ENCODE peak calls at places on chromosomes 11 and 22, in five cellular contexts. M, W, S, J and T are unnamed samples.

GRCh38 chr22:23742505-23743264 is 8.2 kb downstream of the ZNF70 start:
- DNase-seq in M (no peak), W (no peak), S (no peak), J (no peak), T (no peak)

GRCh38 chr11:60303661-60304060 is 23.2 kb downstream of the MS4A4A start:
- DNase-seq in M (no peak), W (peak), S (no peak), J (no peak), T (peak)

GRCh38 chr11:76750067-76750466 is 33.1 kb upstream of the TSKU start:
- DNase-seq in M (no peak), W (no peak), S (no peak), J (no peak), T (no peak)

GRCh38 chr11:86816251-86816726 is 15.9 kb downstream of the PRSS23 start:
- DNase-seq in M (no peak), W (peak), S (no peak), J (no peak), T (no peak)

GRCh38 chr11:38795027-38795426 is 2197.0 kb upstream of the RAG2 start:
- DNase-seq in M (no peak), W (no peak), S (no peak), J (no peak), T (no peak)

GRCh38 chr11:59573216-59573615 is 42.4 kb downstream of the OSBP start:
- DNase-seq in M (no peak), W (peak), S (no peak), J (no peak), T (no peak)

GRCh38 chr11:77195071-77195705 is 67.1 kb downstream of the MYO7A start:
- DNase-seq in M (no peak), W (no peak), S (no peak), J (no peak), T (no peak)

GRCh38 chr11:19730373-19730772 is 17.7 kb downstream of the NAV2 start:
- DNase-seq in M (no peak), W (no peak), S (no peak), J (no peak), T (no peak)

GRCh38 chr22:50340157-50340879 is 2.8 kb upstream of the PPP6R2 start:
- DNase-seq in M (no peak), W (peak), S (no peak), J (no peak), T (peak)

GRCh38 chr11:32881286-32881685 is 11.3 kb upstream of the QSER1 start:
- DNase-seq in M (no peak), W (no peak), S (no peak), J (no peak), T (no peak)

GRCh38 chr11:131897976-131898375 is 527.6 kb downstream of the NTM start:
- DNase-seq in M (no peak), W (peak), S (no peak), J (no peak), T (no peak)

GRCh38 chr11:112469376-112469775 is 208.7 kb upstream of the PLET1 start:
- DNase-seq in M (no peak), W (no peak), S (no peak), J (no peak), T (no peak)

GRCh38 chr11:118241191-118242098 is 10.7 kb downstream of the MPZL3 start:
- DNase-seq in M (no peak), W (peak), S (no peak), J (no peak), T (peak)

GRCh38 chr22:45497268-45497667 is 5.4 kb upstream of the FBLN1 start:
- DNase-seq in M (no peak), W (no peak), S (no peak), J (no peak), T (no peak)

GRCh38 chr11:749731-750130 is 2.5 kb downstream of the TALDO1 start:
- DNase-seq in M (no peak), W (no peak), S (no peak), J (no peak), T (no peak)

GRCh38 chr11:36010010-36010740 is 66.3 kb downstream of the LDLRAD3 start:
- DNase-seq in M (no peak), W (peak), S (no peak), J (no peak), T (no peak)

GRCh38 chr11:120227228-120227852 is 12.6 kb upstream of the POU2F3 start:
- DNase-seq in M (no peak), W (no peak), S (no peak), J (no peak), T (no peak)

GRCh38 chr11:77619576-77620198 is 17.9 kb downstream of the CLNS1A start:
- DNase-seq in M (peak), W (peak), S (no peak), J (no peak), T (peak)

GRCh38 chr11:64631675-64632074 is 40.7 kb downstream of the SLC22A12 start:
- DNase-seq in M (no peak), W (no peak), S (no peak), J (no peak), T (no peak)

GRCh38 chr11:66418168-66418985 is 2.5 kb upstream of the NPAS4 start:
- DNase-seq in M (peak), W (peak), S (peak), J (peak), T (peak)

GRCh38 chr11:120169981-120170698 is 32.2 kb upstream of the TRIM29 start:
- DNase-seq in M (no peak), W (no peak), S (no peak), J (peak), T (no peak)

GRCh38 chr11:88421530-88421929 is 84.0 kb upstream of the CTSC start:
- DNase-seq in M (no peak), W (peak), S (no peak), J (no peak), T (peak)

GRCh38 chr22:40534379-40535188 is 101.9 kb downstream of the MRTFA start:
- DNase-seq in M (no peak), W (peak), S (peak), J (no peak), T (no peak)

GRCh38 chr22:33539902-33540751 is 380.1 kb downstream of the LARGE1 start:
- DNase-seq in M (no peak), W (no peak), S (no peak), J (no peak), T (no peak)

GRCh38 chr11:57599381-57599780 is 1.9 kb downstream of the SERPING1 start:
- DNase-seq in M (no peak), W (peak), S (no peak), J (no peak), T (peak)

GRCh38 chr11:72217856-72218745 is 1.5 kb downstream of the FOLR2 start:
- DNase-seq in M (no peak), W (no peak), S (no peak), J (no peak), T (no peak)

GRCh38 chr11:45105233-45105992 is 41.0 kb upstream of the PRDM11 start:
- DNase-seq in M (peak), W (peak), S (peak), J (peak), T (peak)

GRCh38 chr11:113161671-113162589 is 152.5 kb upstream of the TTC12 start:
- DNase-seq in M (no peak), W (no peak), S (no peak), J (no peak), T (no peak)

GRCh38 chr11:16805942-16806341 is 67.5 kb downstream of the C11orf58 start:
- DNase-seq in M (no peak), W (no peak), S (no peak), J (no peak), T (no peak)

GRCh38 chr22:25536578-25536977 is 27.9 kb upstream of the GRK3 start:
- DNase-seq in M (no peak), W (no peak), S (no peak), J (no peak), T (no peak)
- H2BK12ac ChIP-seq in M (no peak), W (no peak), S (no peak), J (no peak), T (no peak)

DNA sequence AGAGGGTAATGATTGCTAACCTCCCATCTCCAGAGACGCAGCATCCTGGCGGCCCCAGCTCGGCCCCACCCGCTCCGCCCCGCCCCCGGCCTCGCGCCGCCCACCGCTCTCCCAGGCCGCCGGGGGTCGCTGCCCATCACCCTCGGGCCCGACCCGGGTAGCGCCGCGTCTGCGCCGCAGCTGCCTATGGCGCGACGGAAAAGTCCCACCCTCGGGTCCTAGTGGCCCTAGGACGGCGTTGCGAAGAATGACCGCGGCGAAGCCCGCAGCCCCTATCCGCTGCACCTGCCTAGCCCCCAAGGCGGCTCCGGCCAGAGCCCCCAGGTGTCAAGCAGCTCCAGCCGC is 457 bp downstream of the CPSF7 start:
- DNase-seq in M (peak), W (peak), S (peak), J (peak), T (peak)
- H3K4ac ChIP-seq in M (peak), W (peak), S (peak), J (no peak), T (peak)

DNA sequence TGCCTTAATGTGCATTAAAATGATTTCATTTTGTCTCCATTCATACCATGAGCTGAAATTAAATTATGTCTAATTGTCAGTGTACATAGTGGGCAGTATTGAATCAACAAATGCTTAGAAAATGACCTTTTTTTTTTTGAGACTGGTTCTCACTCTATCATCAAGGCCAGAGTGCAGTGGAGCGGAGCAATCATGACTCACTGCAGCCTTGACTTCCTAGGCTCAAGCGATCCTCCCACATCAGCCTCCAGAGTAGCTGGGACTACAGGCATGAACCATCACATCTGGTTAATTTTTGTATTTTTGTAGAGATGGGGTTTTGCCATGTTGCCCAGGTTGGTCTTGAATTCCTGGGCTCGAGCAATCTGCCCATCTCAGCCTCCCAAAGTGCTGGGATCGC is 117.0 kb upstream of the BLID start:
- DNase-seq in M (no peak), W (no peak), S (no peak), J (no peak), T (no peak)
- H4K91ac ChIP-seq in M (no peak), W (no peak), S (no peak), J (no peak), T (no peak)

GRCh38 chr11:100984668-100985067 is 144.9 kb downstream of the PGR start:
- DNase-seq in M (no peak), W (no peak), S (no peak), J (no peak), T (no peak)

GRCh38 chr11:100980156-100980555 is 149.5 kb downstream of the PGR start:
- DNase-seq in M (no peak), W (no peak), S (no peak), J (no peak), T (no peak)

GRCh38 chr11:100978442-100978841 is 151.2 kb downstream of the PGR start:
- DNase-seq in M (no peak), W (no peak), S (peak), J (no peak), T (no peak)

GRCh38 chr11:100981196-100981824 is 148.3 kb downstream of the PGR start:
- DNase-seq in M (no peak), W (no peak), S (no peak), J (no peak), T (no peak)

GRCh38 chr11:100978942-100979341 is 150.7 kb downstream of the PGR start:
- DNase-seq in M (no peak), W (no peak), S (no peak), J (no peak), T (no peak)
- H2BK12ac ChIP-seq in M (no peak), W (no peak), S (no peak), J (no peak), T (no peak)